ENCODE peak calls at places on chromosome 22, in nine cellular contexts. Y is GM12878, W is HCT116, A is GM23338, T is A549, Z is SK-N-SH, L is K562, Q is HL-60, H is HepG2. C is an unnamed sample.

GRCh38 chr22:46766611-46767010 is 4.2 kb downstream of the TBC1D22A start:
- DNase-seq in Y (no peak), W (no peak), A (no peak), T (no peak), Z (no peak), L (no peak), Q (no peak), H (no peak), C (no peak)

GRCh38 chr22:44142421-44143116 is 38.2 kb upstream of the PARVG start:
- DNase-seq in Y (no peak), W (no peak), A (no peak), T (no peak), Z (no peak), L (no peak), Q (no peak), H (no peak), C (no peak)

GRCh38 chr22:49751318-49751967 is 76.2 kb downstream of the BRD1 start:
- DNase-seq in Y (no peak), W (no peak), A (no peak), T (no peak), Z (peak; percentile 32), L (no peak), Q (no peak), H (no peak), C (no peak)

GRCh38 chr22:21074092-21074715 is 28.5 kb downstream of the LRRC74B start:
- DNase-seq in Y (no peak), W (peak; percentile 4), A (no peak), T (peak; percentile 25), Z (no peak), L (no peak), Q (peak; percentile 70), H (no peak), C (peak; percentile 32)

GRCh38 chr22:49170053-49170452 is 657.6 kb downstream of the BRD1 start:
- DNase-seq in Y (no peak), W (no peak), A (no peak), T (no peak), Z (no peak), L (no peak), Q (no peak), H (no peak), C (no peak)

GRCh38 chr22:39664485-39665200 is 94.1 kb downstream of the CACNA1I start:
- DNase-seq in Y (no peak), W (no peak), A (peak; percentile 94), T (no peak), Z (peak; percentile 49), L (peak; percentile 76), Q (no peak), H (no peak), C (no peak)

GRCh38 chr22:41948142-41948541 is 1.2 kb upstream of the CENPM start:
- DNase-seq in Y (no peak), W (no peak), A (no peak), T (no peak), Z (no peak), L (no peak), Q (no peak), H (peak; percentile 45), C (no peak)

GRCh38 chr22:20430641-20431519 is 6.7 kb downstream of the SCARF2 start:
- DNase-seq in Y (no peak), W (peak; percentile 33), A (peak; percentile 87), T (peak; percentile 73), Z (peak; percentile 57), L (no peak), Q (peak; percentile 60), H (no peak), C (no peak)

GRCh38 chr22:49334589-49334873 is 493.1 kb downstream of the BRD1 start:
- DNase-seq in Y (no peak), W (no peak), A (no peak), T (no peak), Z (no peak), L (no peak), Q (no peak), H (no peak), C (no peak)

GRCh38 chr22:39598017-39598965 is 27.7 kb downstream of the CACNA1I start:
- DNase-seq in Y (no peak), W (peak; percentile 57), A (peak; percentile 97), T (peak; percentile 14), Z (no peak), L (peak; percentile 79), Q (no peak), H (no peak), C (no peak)

GRCh38 chr22:36770116-36770945 is 5.6 kb downstream of the IFT27 start:
- DNase-seq in Y (no peak), W (no peak), A (peak; percentile 43), T (no peak), Z (no peak), L (no peak), Q (no peak), H (no peak), C (no peak)

GRCh38 chr22:27972732-27973698 is 54.0 kb upstream of the PITPNB start:
- DNase-seq in Y (no peak), W (no peak), A (no peak), T (no peak), Z (no peak), L (no peak), Q (no peak), H (no peak), C (no peak)
- TF ChIP-seq REST in Y (no peak), W (no peak), A (no peak), T (no peak), Z (no peak), L (no peak), Q (no peak), H (no peak), C (no peak)

GRCh38 chr22:29359469-29359868 is 28.9 kb downstream of the AP1B1 start:
- DNase-seq in Y (no peak), W (peak; percentile 16), A (peak; percentile 77), T (peak; percentile 28), Z (peak; percentile 81), L (peak; percentile 16), Q (no peak), H (peak; percentile 50), C (no peak)
- TF ChIP-seq REST in Y (no peak), W (no peak), A (no peak), T (no peak), Z (no peak), L (no peak), Q (no peak), H (no peak), C (no peak)

GRCh38 chr22:23058481-23059336 is 11.6 kb upstream of the GNAZ start:
- DNase-seq in Y (no peak), W (no peak), A (no peak), T (no peak), Z (no peak), L (no peak), Q (no peak), H (no peak), C (no peak)
- TF ChIP-seq REST in Y (no peak), W (no peak), A (no peak), T (no peak), Z (no peak), L (no peak), Q (no peak), H (no peak), C (no peak)

GRCh38 chr22:17980638-17981051 is 43.7 kb downstream of the MICAL3 start:
- DNase-seq in Y (no peak), W (no peak), A (no peak), T (no peak), Z (peak; percentile 63), L (peak; percentile 96), Q (peak; percentile 28), H (no peak), C (no peak)
- TF ChIP-seq REST in Y (no peak), W (no peak), A (no peak), T (no peak), Z (no peak), L (no peak), Q (no peak), H (no peak), C (no peak)

DNA sequence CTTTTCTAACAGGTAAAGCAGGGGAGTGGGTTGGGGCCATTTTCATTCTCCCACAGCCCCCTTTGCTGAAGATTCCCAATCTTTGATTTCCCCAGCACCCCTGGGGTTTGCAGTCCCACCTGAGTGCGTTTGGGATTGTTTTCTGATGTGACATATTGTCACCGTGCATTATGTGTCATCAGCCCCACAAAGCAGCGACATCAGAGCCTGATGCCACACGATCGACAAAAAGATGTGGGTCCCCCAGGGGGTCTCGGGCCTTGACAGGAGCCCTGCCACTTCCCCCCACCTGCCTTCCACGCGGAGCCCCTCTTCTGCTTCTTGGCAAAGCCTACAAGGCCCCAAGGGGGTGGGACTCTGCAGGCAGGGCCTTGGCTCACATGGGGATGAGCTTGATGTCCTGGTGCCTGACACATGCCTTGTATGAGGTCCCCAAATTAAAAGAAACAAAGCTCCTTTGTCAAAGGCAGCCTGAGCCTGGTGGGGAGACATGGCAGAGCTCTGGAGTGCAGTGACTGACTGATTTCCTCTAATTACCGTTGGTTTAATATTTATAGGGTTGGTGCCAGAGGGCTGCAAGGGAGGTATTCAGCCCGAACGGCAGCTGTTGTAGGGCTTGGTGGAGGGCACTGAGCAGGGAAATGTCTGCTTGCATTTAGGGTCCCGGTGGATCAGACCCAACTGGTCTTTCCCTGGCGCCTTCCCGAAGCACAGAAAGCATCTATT is 149.2 kb downstream of the MIAT start:
- DNase-seq in Y (no peak), W (no peak), A (no peak), T (no peak), Z (no peak), L (no peak), Q (no peak), H (no peak), C (no peak)
- TF ChIP-seq REST in Y (no peak), W (no peak), A (no peak), T (no peak), Z (no peak), L (no peak), Q (no peak), H (no peak), C (no peak)

DNA sequence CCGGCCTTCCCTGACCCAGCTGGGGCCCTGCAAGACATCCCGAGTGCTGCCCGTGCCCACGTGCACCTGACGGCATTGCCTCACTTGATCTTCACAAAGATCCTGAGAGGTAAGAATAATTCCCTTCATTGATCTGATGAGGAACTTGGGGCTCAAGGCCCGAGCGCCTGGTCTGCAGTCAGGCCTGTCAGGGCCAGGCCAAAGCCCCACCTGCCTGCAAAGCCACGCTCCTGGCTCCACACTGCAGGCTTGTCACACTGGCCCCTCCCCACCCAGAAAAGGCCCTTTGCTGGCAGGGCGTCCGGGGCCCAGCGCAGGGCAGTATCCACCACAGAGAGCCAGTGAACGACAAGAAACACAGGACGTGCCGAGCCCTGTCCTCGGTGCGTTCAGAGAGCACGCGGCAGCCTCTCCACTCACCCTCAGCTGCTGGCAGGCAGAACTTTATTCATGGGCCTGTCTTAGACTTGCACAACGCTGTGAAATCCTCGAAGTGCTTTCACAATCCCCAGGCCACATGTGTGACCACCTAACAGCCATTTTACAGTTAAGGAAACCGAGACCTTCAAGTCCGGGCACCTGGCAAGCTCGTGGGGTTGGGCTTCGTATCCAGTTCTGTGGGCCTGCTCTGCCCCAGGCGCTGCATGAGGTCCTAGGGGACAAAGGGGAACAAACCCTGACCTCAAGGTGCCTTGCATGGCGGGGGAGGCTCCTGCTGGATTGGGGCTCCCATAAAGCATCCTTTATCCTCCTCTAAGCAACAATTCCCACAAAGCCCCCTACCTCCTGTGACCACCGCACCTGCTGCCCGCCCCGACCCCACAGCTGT is 14.7 kb downstream of the KIAA0930 start:
- DNase-seq in Y (no peak), W (no peak), A (no peak), T (no peak), Z (no peak), L (no peak), Q (peak; percentile 96), H (peak; percentile 25), C (no peak)
- TF ChIP-seq REST in Y (no peak), W (no peak), A (no peak), T (no peak), Z (no peak), L (no peak), Q (peak; percentile 65), H (no peak), C (no peak)